ENCODE peak calls at places on chromosome 5, in four cellular contexts. One of them, this sample, is unnamed.

GRCh38 chr5:9233712-9234111 is 312.2 kb downstream of the SEMA5A start:
- DNase-seq in H54: no peak
- DNase-seq in NCI-H345: no peak
- DNase-seq in frontal cortex: no peak
- DNase-seq in this sample: no peak

GRCh38 chr5:77333036-77333435 is 122.6 kb downstream of the PDE8B start:
- DNase-seq in H54: no peak
- DNase-seq in NCI-H345: no peak
- DNase-seq in frontal cortex: no peak
- DNase-seq in this sample: no peak

GRCh38 chr5:138544171-138545134 is 1.4 kb upstream of the ETF1 start:
- DNase-seq in H54: no peak
- DNase-seq in NCI-H345: no peak
- DNase-seq in frontal cortex: no peak
- DNase-seq in this sample: no peak

GRCh38 chr5:139636207-139636792 is 11.8 kb upstream of the CXXC5 start:
- DNase-seq in H54: no peak
- DNase-seq in NCI-H345: peak
- DNase-seq in frontal cortex: no peak
- DNase-seq in this sample: no peak

GRCh38 chr5:116046823-116047222 is 14.6 kb downstream of the ARL14EPL start:
- DNase-seq in H54: no peak
- DNase-seq in NCI-H345: no peak
- DNase-seq in frontal cortex: no peak
- DNase-seq in this sample: no peak

GRCh38 chr5:86675311-86675710 is 57.6 kb downstream of the COX7C start:
- DNase-seq in H54: no peak
- DNase-seq in NCI-H345: no peak
- DNase-seq in frontal cortex: no peak
- DNase-seq in this sample: no peak

GRCh38 chr5:135901633-135902032 is 6.0 kb upstream of the IL9 start:
- DNase-seq in H54: no peak
- DNase-seq in NCI-H345: no peak
- DNase-seq in frontal cortex: no peak
- DNase-seq in this sample: no peak

GRCh38 chr5:50667653-50668403 is 1.4 kb downstream of the PARP8 start:
- DNase-seq in H54: peak
- DNase-seq in NCI-H345: peak
- DNase-seq in frontal cortex: no peak
- DNase-seq in this sample: no peak

GRCh38 chr5:169788168-169788567 is 151.1 kb downstream of the DOCK2 start:
- DNase-seq in H54: peak
- DNase-seq in NCI-H345: no peak
- DNase-seq in frontal cortex: no peak
- DNase-seq in this sample: no peak

This sample was measured in HCT116.